ENCODE peak calls at places on chromosome 12, in ten cellular contexts. H is iris pigment epithelial cell; F is kidney tubule cell; X is NCI-H748 treated with DMSO at 0.1 percent for 48 hours; D is fibroblast of lung; U is tibial artery; K is ACHN; W is KBM-7; B is activated effector memory CD4-positive, alpha-beta T cell treated with Interleukin-2 at 50 U/mL for 16 hours; S is stimulated activated CD4-positive, alpha-beta T cell treated with anti-CD3 and anti-CD28 coated beads, TNF-alpha, amount 100 ng/mL, for 1 hour. N is an unnamed sample.

GRCh38 chr12:25155031-25155576 is 39.9 kb downstream of the DNAI7 start:
- DNase-seq in U (no peak), H (peak; percentile 64), W (peak; percentile 51), K (peak; percentile 68), F (peak; percentile 39), S (no peak), B (no peak), X (no peak), D (peak; percentile 91), N (peak; percentile 84)

GRCh38 chr12:7498832-7499231 is 4.7 kb downstream of the CD163 start:
- DNase-seq in F (peak; percentile 8), S (no peak), X (no peak), K (no peak), H (peak; percentile 63), W (peak; percentile 41), D (peak; percentile 38), U (no peak), B (no peak), N (peak; percentile 86)

GRCh38 chr12:58882796-58883195 is 37.5 kb downstream of the LRIG3 start:
- DNase-seq in D (no peak), F (no peak), K (no peak), U (no peak), B (no peak), W (no peak), S (no peak), H (no peak), X (peak; percentile 97), N (no peak)

GRCh38 chr12:52074006-52074405 is 4.2 kb downstream of the ATG101 start:
- DNase-seq in D (peak; percentile 28), F (peak; percentile 14), S (no peak), B (no peak), H (no peak), K (no peak), W (peak; percentile 96), X (no peak), U (no peak), N (no peak)

GRCh38 chr12:6405963-6406362 is 22.0 kb downstream of the LTBR start:
- DNase-seq in W (no peak), U (no peak), X (no peak), H (no peak), F (no peak), S (no peak), B (no peak), D (no peak), K (no peak), N (no peak)

GRCh38 chr12:72295744-72296143 is 23.6 kb downstream of the TRHDE start:
- DNase-seq in U (no peak), B (no peak), H (peak; percentile 71), W (no peak), D (peak; percentile 52), S (no peak), K (no peak), F (peak; percentile 74), X (no peak), N (peak; percentile 32)

GRCh38 chr12:12443482-12443881 is 86.6 kb downstream of the BORCS5 start:
- DNase-seq in D (peak; percentile 46), W (no peak), S (no peak), U (peak; percentile 61), K (no peak), F (no peak), H (no peak), X (no peak), B (no peak), N (no peak)

GRCh38 chr12:47819902-47820630 is at the start of gene HDAC7:
- DNase-seq in D (peak; percentile 84), B (peak; percentile 64), U (peak; percentile 89), H (peak; percentile 85), W (peak; percentile 70), K (peak; percentile 83), F (peak; percentile 84), S (peak; percentile 69), X (no peak), N (peak; percentile 90)